ENCODE peak calls at places on chromosomes 6 and 20, in seven cellular contexts. D is retinal pigment epithelial cell, K is esophagus squamous epithelium, G is heart right ventricle, U is uterus, F is Caco-2, Y is psoas muscle. X is an unnamed sample.

GRCh38 chr20:1775117-1775516 is 117.5 kb upstream of the SIRPG start:
- DNase-seq in D (no peak), K (no peak), G (no peak), U (no peak), F (no peak), Y (no peak), X (no peak)

GRCh38 chr6:42428326-42429041 is 23.2 kb downstream of the TRERF1 start:
- DNase-seq in D (no peak), K (no peak), G (peak), U (no peak), F (no peak), Y (peak), X (no peak)

GRCh38 chr20:61186771-61187170 is 65.3 kb upstream of the CDH4 start:
- DNase-seq in D (no peak), K (no peak), G (no peak), U (no peak), F (no peak), Y (no peak), X (no peak)

GRCh38 chr20:64216036-64216435 is 39.5 kb upstream of the PCMTD2 start:
- DNase-seq in D (no peak), K (no peak), G (no peak), U (no peak), F (no peak), Y (no peak), X (no peak)

GRCh38 chr6:153595903-153596302 is 443.1 kb upstream of the OPRM1 start:
- DNase-seq in D (no peak), K (no peak), G (no peak), U (no peak), F (no peak), Y (no peak), X (peak)

GRCh38 chr6:51098801-51099200 is 280.1 kb downstream of the TFAP2B start:
- DNase-seq in D (peak), K (no peak), G (no peak), U (no peak), F (no peak), Y (no peak), X (no peak)

GRCh38 chr6:36616888-36617521 is 22.8 kb downstream of the SRSF3 start:
- DNase-seq in D (no peak), K (no peak), G (peak), U (no peak), F (no peak), Y (peak), X (no peak)

GRCh38 chr6:22099923-22100322 is 196.9 kb downstream of the PRL start:
- DNase-seq in D (no peak), K (no peak), G (no peak), U (no peak), F (no peak), Y (no peak), X (no peak)

GRCh38 chr6:67345946-67346345 is 1289.1 kb upstream of the ADGRB3 start:
- DNase-seq in D (no peak), K (no peak), G (no peak), U (no peak), F (no peak), Y (no peak), X (no peak)

GRCh38 chr20:17972121-17972520 is 3.3 kb downstream of the MGME1 start:
- DNase-seq in D (no peak), K (no peak), G (no peak), U (no peak), F (no peak), Y (no peak), X (no peak)

GRCh38 chr6:132768051-132768517 is 10.4 kb upstream of the VNN2 start:
- DNase-seq in D (peak), K (no peak), G (peak), U (no peak), F (peak), Y (no peak), X (no peak)

GRCh38 chr20:38723982-38724602 is at the start of gene SLC32A1:
- DNase-seq in D (no peak), K (no peak), G (no peak), U (no peak), F (no peak), Y (no peak), X (no peak)

GRCh38 chr6:129500958-129501381 is 209.0 kb downstream of the ARHGAP18 start:
- DNase-seq in D (no peak), K (no peak), G (no peak), U (no peak), F (no peak), Y (no peak), X (no peak)

GRCh38 chr6:129269076-129269475 is 386.1 kb downstream of the LAMA2 start:
- DNase-seq in D (no peak), K (no peak), G (no peak), U (no peak), F (no peak), Y (no peak), X (no peak)

GRCh38 chr20:17568972-17569471 is 853 bp upstream of the DSTN start:
- DNase-seq in D (peak), K (no peak), G (peak), U (peak), F (peak), Y (peak), X (peak)

GRCh38 chr6:113352831-113353230 is 504.3 kb upstream of the MARCKS start:
- DNase-seq in D (no peak), K (no peak), G (no peak), U (no peak), F (peak), Y (no peak), X (no peak)

GRCh38 chr20:1811621-1812498 is 83.3 kb upstream of the SIRPA start:
- DNase-seq in D (no peak), K (no peak), G (no peak), U (no peak), F (no peak), Y (no peak), X (no peak)

GRCh38 chr6:73739097-73739496 is 43.1 kb downstream of the CD109 start:
- DNase-seq in D (peak), K (no peak), G (no peak), U (no peak), F (peak), Y (no peak), X (peak)

GRCh38 chr20:49989234-49990065 is 6.7 kb downstream of the SNAI1 start:
- DNase-seq in D (no peak), K (no peak), G (peak), U (peak), F (no peak), Y (peak), X (peak)

GRCh38 chr6:126723541-126724170 is 383.7 kb downstream of the CENPW start:
- DNase-seq in D (no peak), K (no peak), G (no peak), U (no peak), F (no peak), Y (no peak), X (no peak)

GRCh38 chr6:166520905-166521834 is 65.3 kb downstream of the RAMACL start:
- DNase-seq in D (no peak), K (no peak), G (no peak), U (no peak), F (no peak), Y (no peak), X (no peak)

GRCh38 chr20:45946149-45946970 is 11.9 kb downstream of the PCIF1 start:
- DNase-seq in D (no peak), K (no peak), G (no peak), U (peak), F (no peak), Y (peak), X (no peak)

GRCh38 chr20:36821964-36822437 is 48.4 kb upstream of the DSN1 start:
- DNase-seq in D (no peak), K (no peak), G (no peak), U (no peak), F (no peak), Y (no peak), X (no peak)

GRCh38 chr6:23446394-23447001 is 679.5 kb upstream of the NRSN1 start:
- DNase-seq in D (peak), K (no peak), G (no peak), U (no peak), F (peak), Y (no peak), X (peak)

GRCh38 chr6:17169701-17170100 is 67.9 kb downstream of the STMND1 start:
- DNase-seq in D (no peak), K (no peak), G (no peak), U (no peak), F (no peak), Y (no peak), X (no peak)

GRCh38 chr6:39280247-39280731 is 33.9 kb downstream of the KCNK17 start:
- DNase-seq in D (no peak), K (no peak), G (no peak), U (no peak), F (no peak), Y (peak), X (no peak)

GRCh38 chr20:53692465-53693067 is 98.9 kb upstream of the ZNF217 start:
- DNase-seq in D (no peak), K (no peak), G (peak), U (peak), F (no peak), Y (no peak), X (peak)

GRCh38 chr6:128479048-128479666 is 41.2 kb downstream of the PTPRK start:
- DNase-seq in D (no peak), K (no peak), G (no peak), U (no peak), F (no peak), Y (no peak), X (no peak)

DNA sequence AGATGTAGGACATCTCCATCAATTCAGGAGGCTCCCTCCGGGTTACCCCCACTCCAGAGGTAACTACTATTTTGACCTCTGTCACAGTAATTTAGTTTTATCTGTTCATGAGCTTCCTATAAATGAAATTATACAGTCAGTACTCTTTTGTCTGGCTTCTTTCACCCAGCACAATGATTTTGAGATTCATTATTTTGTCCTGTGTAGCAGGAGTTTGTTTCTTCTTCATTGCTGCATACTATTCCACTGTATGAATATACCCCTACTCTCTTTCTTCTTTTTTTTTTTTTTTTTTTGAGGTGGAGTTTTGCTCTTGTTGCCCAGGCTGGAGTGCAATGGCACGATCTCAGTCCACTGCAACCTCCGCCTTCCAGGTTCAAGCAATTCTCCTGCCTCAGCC is 11.8 kb upstream of the AP5S1 start:
- DNase-seq in D (no peak), K (no peak), G (no peak), U (no peak), F (no peak), Y (no peak), X (no peak)
- H3K4me3 ChIP-seq in D (no peak), K (no peak), G (no peak), U (no peak), F (no peak), Y (peak), X (no peak)

GRCh38 chr20:25076201-25076600 is 5.7 kb downstream of the VSX1 start:
- DNase-seq in D (no peak), K (no peak), G (no peak), U (no peak), F (no peak), Y (peak), X (no peak)

GRCh38 chr20:25078662-25079061 is 3.3 kb downstream of the VSX1 start:
- DNase-seq in D (no peak), K (no peak), G (no peak), U (no peak), F (no peak), Y (no peak), X (no peak)

GRCh38 chr20:25079171-25079570 is 2.8 kb downstream of the VSX1 start:
- DNase-seq in D (no peak), K (no peak), G (no peak), U (no peak), F (no peak), Y (peak), X (no peak)

GRCh38 chr20:25076731-25077609 is 5.0 kb downstream of the VSX1 start:
- DNase-seq in D (no peak), K (no peak), G (no peak), U (no peak), F (peak), Y (peak), X (no peak)

DNA sequence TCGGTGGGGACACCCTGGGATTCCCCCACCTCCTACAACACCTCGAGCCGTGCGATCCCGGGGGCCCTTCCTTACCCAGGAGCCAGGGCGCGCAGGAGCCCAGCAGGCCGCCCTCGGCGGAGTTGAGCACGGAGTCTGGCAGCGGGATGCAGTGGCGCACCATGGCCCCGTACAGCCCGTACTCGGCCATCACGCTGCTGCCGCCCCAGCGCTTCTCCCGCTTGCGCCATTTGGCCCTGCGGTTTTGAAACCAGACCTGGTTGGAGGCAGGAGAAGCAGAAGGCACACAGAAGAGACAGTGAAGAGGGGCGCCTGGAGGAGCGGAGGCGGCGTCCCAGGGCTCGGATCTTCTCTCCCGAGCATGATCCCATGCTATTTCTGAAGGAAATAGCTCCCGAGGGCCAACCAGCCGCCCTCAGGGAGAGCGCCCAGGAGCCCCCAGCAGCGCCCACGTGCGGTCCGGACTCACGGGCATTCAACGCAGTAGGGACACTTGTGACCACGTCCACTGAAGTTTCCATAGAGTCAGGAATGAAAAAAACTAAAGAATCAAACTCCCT is 4.3 kb downstream of the VSX1 start:
- DNase-seq in D (no peak), K (no peak), G (peak), U (no peak), F (no peak), Y (peak), X (no peak)
- H3K4me3 ChIP-seq in D (no peak), K (peak), G (peak), U (peak), F (no peak), Y (peak), X (peak)

DNA sequence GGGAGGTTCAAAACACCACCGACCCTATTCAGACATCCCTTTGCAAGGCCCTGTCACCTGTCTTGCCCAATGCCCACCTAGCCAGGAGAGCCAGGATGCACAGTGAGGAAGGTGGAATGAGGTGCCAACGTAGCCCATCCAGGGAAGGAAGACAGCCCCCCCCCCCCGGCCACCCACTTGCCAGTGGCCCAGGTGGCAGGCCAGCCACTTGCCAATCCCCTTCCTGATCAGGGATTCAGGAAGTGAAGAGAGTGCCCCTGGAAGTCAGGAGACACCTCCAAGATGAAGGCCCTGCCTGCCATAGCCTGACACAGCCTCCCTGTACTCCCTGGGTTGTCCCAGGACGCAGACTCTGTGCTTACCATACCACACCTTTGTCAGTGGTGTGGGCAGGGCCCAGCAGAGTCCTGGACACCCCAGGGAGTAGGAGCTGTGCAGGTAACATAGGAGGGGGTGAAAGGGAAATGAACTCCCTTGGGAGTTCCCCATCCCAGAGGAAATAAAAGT is 54.7 kb downstream of the MRPL14 start:
- DNase-seq in D (no peak), K (no peak), G (no peak), U (no peak), F (no peak), Y (no peak), X (no peak)
- H3K4me3 ChIP-seq in D (no peak), K (peak), G (peak), U (peak), F (no peak), Y (peak), X (peak)

DNA sequence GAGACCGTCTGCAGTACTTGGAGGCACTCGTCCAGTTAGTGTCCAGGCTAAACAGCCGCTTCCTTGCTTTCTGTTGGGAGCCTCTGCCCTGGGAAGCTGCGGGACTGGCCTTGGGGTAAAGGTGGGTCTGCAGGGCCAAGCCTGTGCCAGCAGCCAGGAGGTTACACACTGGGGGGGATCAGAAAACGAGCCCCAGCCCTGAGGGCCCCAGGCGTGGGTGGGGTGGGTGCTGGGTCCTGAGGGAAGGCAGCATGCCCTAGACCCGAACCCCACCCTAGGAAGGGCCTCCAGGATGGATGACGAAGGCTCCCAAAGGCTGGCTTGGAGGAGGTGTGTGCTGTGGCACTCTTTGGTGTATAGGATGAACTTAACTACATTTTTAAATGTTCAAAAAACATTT is 335.2 kb downstream of the ZFAND3 start:
- DNase-seq in D (no peak), K (no peak), G (no peak), U (no peak), F (no peak), Y (no peak), X (no peak)
- H3K4me3 ChIP-seq in D (no peak), K (no peak), G (no peak), U (no peak), F (no peak), Y (no peak), X (no peak)